ENCODE peak calls at places on chromosomes 5 and 9, in nine cellular contexts. One of them, this sample, is unnamed.

GRCh38 chr5:88172847-88173758 is 95.5 kb downstream of the TMEM161B start:
- DNase-seq in astrocyte: no peak
- DNase-seq in endothelial cell of umbilical vein: no peak
- DNase-seq in HepG2: peak; percentile 63
- DNase-seq in trophoblast cell: no peak
- DNase-seq in hepatocyte: peak; percentile 24
- DNase-seq in GM23248: no peak
- DNase-seq in HCT116: no peak
- DNase-seq in OCI-LY7: peak; percentile 14
- DNase-seq in this sample: no peak

GRCh38 chr5:113693205-113693553 is 179.7 kb downstream of the YTHDC2 start:
- DNase-seq in astrocyte: no peak
- DNase-seq in endothelial cell of umbilical vein: peak; percentile 15
- DNase-seq in HepG2: no peak
- DNase-seq in trophoblast cell: no peak
- DNase-seq in hepatocyte: peak; percentile 19
- DNase-seq in GM23248: no peak
- DNase-seq in HCT116: no peak
- DNase-seq in OCI-LY7: no peak
- DNase-seq in this sample: no peak

GRCh38 chr5:150138551-150139265 is 16.9 kb downstream of the PDGFRB start:
- DNase-seq in astrocyte: peak; percentile 94
- DNase-seq in endothelial cell of umbilical vein: peak; percentile 86
- DNase-seq in HepG2: peak; percentile 89
- DNase-seq in trophoblast cell: no peak
- DNase-seq in hepatocyte: peak; percentile 84
- DNase-seq in GM23248: peak; percentile 90
- DNase-seq in HCT116: no peak
- DNase-seq in OCI-LY7: no peak
- DNase-seq in this sample: peak; percentile 95

GRCh38 chr5:132060501-132061161 is at the start of gene IL3:
- DNase-seq in astrocyte: no peak
- DNase-seq in endothelial cell of umbilical vein: no peak
- DNase-seq in HepG2: no peak
- DNase-seq in trophoblast cell: no peak
- DNase-seq in hepatocyte: no peak
- DNase-seq in GM23248: no peak
- DNase-seq in HCT116: no peak
- DNase-seq in OCI-LY7: no peak
- DNase-seq in this sample: no peak

GRCh38 chr5:59745422-59745863 is 148.1 kb downstream of the PDE4D start:
- DNase-seq in astrocyte: peak; percentile 84
- DNase-seq in endothelial cell of umbilical vein: no peak
- DNase-seq in HepG2: no peak
- DNase-seq in trophoblast cell: no peak
- DNase-seq in hepatocyte: peak; percentile 61
- DNase-seq in GM23248: peak; percentile 86
- DNase-seq in HCT116: no peak
- DNase-seq in OCI-LY7: no peak
- DNase-seq in this sample: no peak

GRCh38 chr9:94867281-94867841 is 140.9 kb downstream of the AOPEP start:
- DNase-seq in astrocyte: peak; percentile 97
- DNase-seq in endothelial cell of umbilical vein: peak; percentile 93
- DNase-seq in HepG2: peak; percentile 89
- DNase-seq in trophoblast cell: peak; percentile 68
- DNase-seq in hepatocyte: peak; percentile 89
- DNase-seq in GM23248: peak; percentile 94
- DNase-seq in HCT116: peak; percentile 45
- DNase-seq in OCI-LY7: no peak
- DNase-seq in this sample: peak; percentile 55

GRCh38 chr5:62431735-62432617 is 19.4 kb downstream of the IPO11 start:
- DNase-seq in astrocyte: no peak
- DNase-seq in endothelial cell of umbilical vein: no peak
- DNase-seq in HepG2: no peak
- DNase-seq in trophoblast cell: no peak
- DNase-seq in hepatocyte: no peak
- DNase-seq in GM23248: peak; percentile 29
- DNase-seq in HCT116: no peak
- DNase-seq in OCI-LY7: no peak
- DNase-seq in this sample: no peak

GRCh38 chr5:157860898-157861894 is 2.3 kb upstream of the CLINT1 start:
- DNase-seq in astrocyte: no peak
- DNase-seq in endothelial cell of umbilical vein: no peak
- DNase-seq in HepG2: peak; percentile 12
- DNase-seq in trophoblast cell: no peak
- DNase-seq in hepatocyte: peak; percentile 50
- DNase-seq in GM23248: no peak
- DNase-seq in HCT116: no peak
- DNase-seq in OCI-LY7: peak; percentile 85
- DNase-seq in this sample: no peak

GRCh38 chr9:94173632-94174031 is 85.5 kb upstream of the ZNF169 start:
- DNase-seq in astrocyte: no peak
- DNase-seq in endothelial cell of umbilical vein: no peak
- DNase-seq in HepG2: no peak
- DNase-seq in trophoblast cell: no peak
- DNase-seq in hepatocyte: no peak
- DNase-seq in GM23248: no peak
- DNase-seq in HCT116: no peak
- DNase-seq in OCI-LY7: no peak
- DNase-seq in this sample: no peak

GRCh38 chr5:179907570-179908324 is at the start of gene TBC1D9B:
- DNase-seq in astrocyte: peak; percentile 22
- DNase-seq in endothelial cell of umbilical vein: peak; percentile 45
- DNase-seq in HepG2: peak; percentile 27
- DNase-seq in trophoblast cell: peak; percentile 58
- DNase-seq in hepatocyte: peak; percentile 90
- DNase-seq in GM23248: peak; percentile 89
- DNase-seq in HCT116: no peak
- DNase-seq in OCI-LY7: peak; percentile 85
- DNase-seq in this sample: peak; percentile 98

GRCh38 chr9:88075966-88076285 is 62.3 kb downstream of the SPATA31C2 start:
- DNase-seq in astrocyte: no peak
- DNase-seq in endothelial cell of umbilical vein: no peak
- DNase-seq in HepG2: no peak
- DNase-seq in trophoblast cell: no peak
- DNase-seq in hepatocyte: no peak
- DNase-seq in GM23248: no peak
- DNase-seq in HCT116: no peak
- DNase-seq in OCI-LY7: no peak
- DNase-seq in this sample: no peak

GRCh38 chr5:164153469-164154172 is 648.2 kb downstream of the MAT2B start:
- DNase-seq in astrocyte: peak; percentile 51
- DNase-seq in endothelial cell of umbilical vein: peak; percentile 23
- DNase-seq in HepG2: no peak
- DNase-seq in trophoblast cell: no peak
- DNase-seq in hepatocyte: no peak
- DNase-seq in GM23248: no peak
- DNase-seq in HCT116: no peak
- DNase-seq in OCI-LY7: no peak
- DNase-seq in this sample: peak; percentile 68

GRCh38 chr5:2383678-2384025 is 367.8 kb downstream of the IRX2 start:
- DNase-seq in astrocyte: no peak
- DNase-seq in endothelial cell of umbilical vein: no peak
- DNase-seq in HepG2: no peak
- DNase-seq in trophoblast cell: no peak
- DNase-seq in hepatocyte: no peak
- DNase-seq in GM23248: no peak
- DNase-seq in HCT116: no peak
- DNase-seq in OCI-LY7: no peak
- DNase-seq in this sample: no peak

GRCh38 chr5:72320022-72320898 is at the start of the genes MRPS27 and PTCD2:
- DNase-seq in astrocyte: peak; percentile 100
- DNase-seq in endothelial cell of umbilical vein: peak; percentile 98
- DNase-seq in HepG2: peak; percentile 95
- DNase-seq in trophoblast cell: peak; percentile 99
- DNase-seq in hepatocyte: peak; percentile 99
- DNase-seq in GM23248: peak; percentile 100
- DNase-seq in HCT116: peak; percentile 98
- DNase-seq in OCI-LY7: peak; percentile 99
- DNase-seq in this sample: peak; percentile 97

GRCh38 chr5:170631471-170632195 is 127.8 kb downstream of the KCNIP1 start:
- DNase-seq in astrocyte: no peak
- DNase-seq in endothelial cell of umbilical vein: no peak
- DNase-seq in HepG2: peak; percentile 15
- DNase-seq in trophoblast cell: no peak
- DNase-seq in hepatocyte: peak; percentile 61
- DNase-seq in GM23248: peak; percentile 67
- DNase-seq in HCT116: peak; percentile 33
- DNase-seq in OCI-LY7: no peak
- DNase-seq in this sample: peak; percentile 82

GRCh38 chr9:117247271-117247670 is 167.6 kb downstream of the ASTN2 start:
- DNase-seq in astrocyte: no peak
- DNase-seq in endothelial cell of umbilical vein: no peak
- DNase-seq in HepG2: peak; percentile 2
- DNase-seq in trophoblast cell: no peak
- DNase-seq in hepatocyte: peak; percentile 19
- DNase-seq in GM23248: peak; percentile 23
- DNase-seq in HCT116: no peak
- DNase-seq in OCI-LY7: peak; percentile 7
- DNase-seq in this sample: no peak

GRCh38 chr9:92686954-92687353 is 17.0 kb upstream of the IPPK start:
- DNase-seq in astrocyte: no peak
- DNase-seq in endothelial cell of umbilical vein: no peak
- DNase-seq in HepG2: peak; percentile 45
- DNase-seq in trophoblast cell: no peak
- DNase-seq in hepatocyte: no peak
- DNase-seq in GM23248: peak; percentile 20
- DNase-seq in HCT116: no peak
- DNase-seq in OCI-LY7: peak; percentile 35
- DNase-seq in this sample: no peak

GRCh38 chr5:127506616-127507015 is 10.8 kb upstream of the PRRC1 start:
- DNase-seq in astrocyte: no peak
- DNase-seq in endothelial cell of umbilical vein: no peak
- DNase-seq in HepG2: no peak
- DNase-seq in trophoblast cell: no peak
- DNase-seq in hepatocyte: no peak
- DNase-seq in GM23248: no peak
- DNase-seq in HCT116: no peak
- DNase-seq in OCI-LY7: no peak
- DNase-seq in this sample: no peak

GRCh38 chr5:55568629-55569512 is 34.1 kb upstream of the PLPP1 start:
- DNase-seq in astrocyte: peak; percentile 44
- DNase-seq in endothelial cell of umbilical vein: no peak
- DNase-seq in HepG2: no peak
- DNase-seq in trophoblast cell: no peak
- DNase-seq in hepatocyte: no peak
- DNase-seq in GM23248: peak; percentile 64
- DNase-seq in HCT116: no peak
- DNase-seq in OCI-LY7: no peak
- DNase-seq in this sample: no peak

GRCh38 chr5:55572600-55572999 is 37.8 kb upstream of the PLPP1 start:
- DNase-seq in astrocyte: no peak
- DNase-seq in endothelial cell of umbilical vein: no peak
- DNase-seq in HepG2: no peak
- DNase-seq in trophoblast cell: no peak
- DNase-seq in hepatocyte: no peak
- DNase-seq in GM23248: no peak
- DNase-seq in HCT116: no peak
- DNase-seq in OCI-LY7: no peak
- DNase-seq in this sample: no peak

GRCh38 chr5:55569513-55569865 is 34.7 kb upstream of the PLPP1 start:
- DNase-seq in astrocyte: no peak
- DNase-seq in endothelial cell of umbilical vein: no peak
- DNase-seq in HepG2: no peak
- DNase-seq in trophoblast cell: no peak
- DNase-seq in hepatocyte: no peak
- DNase-seq in GM23248: no peak
- DNase-seq in HCT116: no peak
- DNase-seq in OCI-LY7: no peak
- DNase-seq in this sample: no peak

GRCh38 chr5:55572011-55572410 is 37.2 kb upstream of the PLPP1 start:
- DNase-seq in astrocyte: no peak
- DNase-seq in endothelial cell of umbilical vein: no peak
- DNase-seq in HepG2: peak; percentile 30
- DNase-seq in trophoblast cell: no peak
- DNase-seq in hepatocyte: no peak
- DNase-seq in GM23248: no peak
- DNase-seq in HCT116: no peak
- DNase-seq in OCI-LY7: no peak
- DNase-seq in this sample: no peak

DNA sequence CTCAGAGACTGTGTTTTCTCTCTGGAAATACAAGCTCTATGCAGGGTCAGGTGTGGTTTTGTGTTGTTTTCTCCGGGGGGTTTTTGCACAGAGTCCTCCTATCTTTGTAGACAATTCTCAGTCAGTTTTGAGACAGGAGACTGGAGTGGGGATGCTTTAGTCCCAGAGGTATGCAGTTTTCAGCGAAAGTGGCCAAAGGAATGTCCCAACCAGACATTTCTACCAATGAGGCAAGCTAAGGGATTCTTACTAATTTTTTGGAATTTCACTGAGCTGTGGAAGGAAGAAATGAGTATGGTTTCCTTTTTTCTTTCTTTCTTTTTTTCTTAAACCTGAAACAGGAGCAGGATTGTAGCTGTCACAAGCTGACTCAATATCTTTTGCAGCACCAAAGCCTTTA is 35.3 kb upstream of the PLPP1 start:
- DNase-seq in astrocyte: peak; percentile 87
- DNase-seq in endothelial cell of umbilical vein: no peak
- DNase-seq in HepG2: no peak
- DNase-seq in trophoblast cell: peak; percentile 30
- DNase-seq in hepatocyte: no peak
- DNase-seq in GM23248: peak; percentile 81
- DNase-seq in HCT116: no peak
- DNase-seq in OCI-LY7: no peak
- DNase-seq in this sample: peak; percentile 82
- H3K4me2 ChIP-seq in astrocyte: no peak overlapping the region
- H3K4me2 ChIP-seq in endothelial cell of umbilical vein: no peak overlapping the region
- H3K4me2 ChIP-seq in HepG2: no peak overlapping the region
- H3K4me2 ChIP-seq in trophoblast cell: peak overlapping the region; percentile 39
- H3K4me2 ChIP-seq in hepatocyte: no peak overlapping the region
- H3K4me2 ChIP-seq in GM23248: no peak overlapping the region
- H3K4me2 ChIP-seq in HCT116: no peak overlapping the region
- H3K4me2 ChIP-seq in OCI-LY7: no peak overlapping the region
- H3K4me2 ChIP-seq in this sample: peak overlapping the region; percentile 30

GRCh38 chr5:39074009-39074886 is at the start of gene RICTOR:
- DNase-seq in astrocyte: peak; percentile 65
- DNase-seq in endothelial cell of umbilical vein: peak; percentile 91
- DNase-seq in HepG2: peak; percentile 70
- DNase-seq in trophoblast cell: peak; percentile 79
- DNase-seq in hepatocyte: peak; percentile 96
- DNase-seq in GM23248: peak; percentile 95
- DNase-seq in HCT116: no peak
- DNase-seq in OCI-LY7: peak; percentile 92
- DNase-seq in this sample: peak; percentile 98
- H3K79me2 ChIP-seq in astrocyte: peaks cover 43% of the 10 kb centered on the region
- H3K79me2 ChIP-seq in endothelial cell of umbilical vein: peaks cover 44% of the 10 kb centered on the region
- H3K79me2 ChIP-seq in HepG2: peaks cover 42% of the 10 kb centered on the region
- H3K79me2 ChIP-seq in trophoblast cell: peaks cover 7% of the 10 kb centered on the region
- H3K79me2 ChIP-seq in hepatocyte: peaks cover 40% of the 10 kb centered on the region
- H3K79me2 ChIP-seq in GM23248: peaks cover 48% of the 10 kb centered on the region
- H3K79me2 ChIP-seq in HCT116: peaks cover 42% of the 10 kb centered on the region
- H3K79me2 ChIP-seq in OCI-LY7: peaks cover 41% of the 10 kb centered on the region
- H3K79me2 ChIP-seq in this sample: peaks cover 50% of the 10 kb centered on the region

GRCh38 chr5:14849516-14850294 is 21.9 kb downstream of the ANKH start:
- DNase-seq in astrocyte: peak; percentile 62
- DNase-seq in endothelial cell of umbilical vein: no peak
- DNase-seq in HepG2: no peak
- DNase-seq in trophoblast cell: peak; percentile 88
- DNase-seq in hepatocyte: no peak
- DNase-seq in GM23248: no peak
- DNase-seq in HCT116: no peak
- DNase-seq in OCI-LY7: no peak
- DNase-seq in this sample: peak; percentile 13
- H3K4me2 ChIP-seq in astrocyte: no peak overlapping the region
- H3K4me2 ChIP-seq in endothelial cell of umbilical vein: no peak overlapping the region
- H3K4me2 ChIP-seq in HepG2: no peak overlapping the region
- H3K4me2 ChIP-seq in trophoblast cell: peak overlapping the region; percentile 14
- H3K4me2 ChIP-seq in hepatocyte: no peak overlapping the region
- H3K4me2 ChIP-seq in GM23248: no peak overlapping the region
- H3K4me2 ChIP-seq in HCT116: no peak overlapping the region
- H3K4me2 ChIP-seq in OCI-LY7: no peak overlapping the region
- H3K4me2 ChIP-seq in this sample: no peak overlapping the region

GRCh38 chr5:147434049-147434448 is 75.8 kb downstream of the DPYSL3 start:
- DNase-seq in astrocyte: no peak
- DNase-seq in endothelial cell of umbilical vein: no peak
- DNase-seq in HepG2: no peak
- DNase-seq in trophoblast cell: no peak
- DNase-seq in hepatocyte: no peak
- DNase-seq in GM23248: no peak
- DNase-seq in HCT116: no peak
- DNase-seq in OCI-LY7: no peak
- DNase-seq in this sample: no peak
- H3K79me2 ChIP-seq in astrocyte: peaks cover 97% of the 10 kb centered on the region
- H3K79me2 ChIP-seq in endothelial cell of umbilical vein: peaks cover 41% of the 10 kb centered on the region
- H3K79me2 ChIP-seq in HepG2: no peaks in the 10 kb centered on the region
- H3K79me2 ChIP-seq in trophoblast cell: no peaks in the 10 kb centered on the region
- H3K79me2 ChIP-seq in hepatocyte: peaks cover 52% of the 10 kb centered on the region
- H3K79me2 ChIP-seq in GM23248: peaks cover 27% of the 10 kb centered on the region
- H3K79me2 ChIP-seq in HCT116: no peaks in the 10 kb centered on the region
- H3K79me2 ChIP-seq in OCI-LY7: no peaks in the 10 kb centered on the region
- H3K79me2 ChIP-seq in this sample: peaks cover 13% of the 10 kb centered on the region

This sample was measured in osteoblast.